ENCODE peak calls at places on chromosomes 12 and 14, in seven cellular contexts. One of them, this sample, is unnamed.
A peak's percentile ranks its signal among the peaks of the same experiment; 100 is the strongest.

GRCh38 chr14:81594012-81594411 is 60.4 kb upstream of the SEL1L start:
- DNase-seq in endothelial cell of umbilical vein: no peak
- DNase-seq in A549: no peak
- DNase-seq in HCT116: no peak
- DNase-seq in fibroblast of pulmonary artery: no peak
- DNase-seq in upper lobe of right lung: no peak
- DNase-seq in thoracic aorta: peak; percentile 13
- DNase-seq in this sample: no peak

GRCh38 chr14:48275301-48275700 is 599.9 kb upstream of the MDGA2 start:
- DNase-seq in endothelial cell of umbilical vein: no peak
- DNase-seq in A549: no peak
- DNase-seq in HCT116: no peak
- DNase-seq in fibroblast of pulmonary artery: no peak
- DNase-seq in upper lobe of right lung: no peak
- DNase-seq in thoracic aorta: no peak
- DNase-seq in this sample: no peak

GRCh38 chr14:74572829-74573360 is 39.1 kb downstream of the LTBP2 start:
- DNase-seq in endothelial cell of umbilical vein: peak; percentile 43
- DNase-seq in A549: no peak
- DNase-seq in HCT116: no peak
- DNase-seq in fibroblast of pulmonary artery: no peak
- DNase-seq in upper lobe of right lung: no peak
- DNase-seq in thoracic aorta: no peak
- DNase-seq in this sample: no peak

GRCh38 chr12:29024117-29024516 is 125.0 kb upstream of the FAR2 start:
- DNase-seq in endothelial cell of umbilical vein: no peak
- DNase-seq in A549: peak; percentile 3
- DNase-seq in HCT116: no peak
- DNase-seq in fibroblast of pulmonary artery: no peak
- DNase-seq in upper lobe of right lung: no peak
- DNase-seq in thoracic aorta: no peak
- DNase-seq in this sample: peak; percentile 14

GRCh38 chr14:94051115-94051514 is 25.0 kb downstream of the OTUB2 start:
- DNase-seq in endothelial cell of umbilical vein: peak; percentile 40
- DNase-seq in A549: no peak
- DNase-seq in HCT116: no peak
- DNase-seq in fibroblast of pulmonary artery: peak; percentile 66
- DNase-seq in upper lobe of right lung: no peak
- DNase-seq in thoracic aorta: no peak
- DNase-seq in this sample: peak; percentile 69

GRCh38 chr14:70254476-70254961 is 65.8 kb upstream of the SLC8A3 start:
- DNase-seq in endothelial cell of umbilical vein: peak; percentile 30
- DNase-seq in A549: no peak
- DNase-seq in HCT116: no peak
- DNase-seq in fibroblast of pulmonary artery: peak; percentile 29
- DNase-seq in upper lobe of right lung: peak; percentile 78
- DNase-seq in thoracic aorta: no peak
- DNase-seq in this sample: peak; percentile 43

GRCh38 chr12:127770123-127770522 is 496.8 kb upstream of the TMEM132C start:
- DNase-seq in endothelial cell of umbilical vein: no peak
- DNase-seq in A549: no peak
- DNase-seq in HCT116: no peak
- DNase-seq in fibroblast of pulmonary artery: no peak
- DNase-seq in upper lobe of right lung: no peak
- DNase-seq in thoracic aorta: no peak
- DNase-seq in this sample: no peak

GRCh38 chr14:65360144-65360784 is 52.3 kb upstream of the FUT8 start:
- DNase-seq in endothelial cell of umbilical vein: no peak
- DNase-seq in A549: no peak
- DNase-seq in HCT116: no peak
- DNase-seq in fibroblast of pulmonary artery: no peak
- DNase-seq in upper lobe of right lung: no peak
- DNase-seq in thoracic aorta: no peak
- DNase-seq in this sample: no peak

GRCh38 chr12:67091204-67091603 is 178.0 kb upstream of the CAND1 start:
- DNase-seq in endothelial cell of umbilical vein: no peak
- DNase-seq in A549: no peak
- DNase-seq in HCT116: no peak
- DNase-seq in fibroblast of pulmonary artery: no peak
- DNase-seq in upper lobe of right lung: no peak
- DNase-seq in thoracic aorta: no peak
- DNase-seq in this sample: no peak

GRCh38 chr14:103499709-103500108 is 22.9 kb downstream of the CKB start:
- DNase-seq in endothelial cell of umbilical vein: no peak
- DNase-seq in A549: no peak
- DNase-seq in HCT116: no peak
- DNase-seq in fibroblast of pulmonary artery: no peak
- DNase-seq in upper lobe of right lung: no peak
- DNase-seq in thoracic aorta: no peak
- DNase-seq in this sample: no peak

GRCh38 chr14:60775296-60775695 is 40.7 kb downstream of the MNAT1 start:
- DNase-seq in endothelial cell of umbilical vein: peak; percentile 58
- DNase-seq in A549: no peak
- DNase-seq in HCT116: no peak
- DNase-seq in fibroblast of pulmonary artery: peak; percentile 61
- DNase-seq in upper lobe of right lung: no peak
- DNase-seq in thoracic aorta: no peak
- DNase-seq in this sample: peak; percentile 35

GRCh38 chr12:41361791-41362190 is 173.7 kb downstream of the PDZRN4 start:
- DNase-seq in endothelial cell of umbilical vein: no peak
- DNase-seq in A549: no peak
- DNase-seq in HCT116: no peak
- DNase-seq in fibroblast of pulmonary artery: no peak
- DNase-seq in upper lobe of right lung: no peak
- DNase-seq in thoracic aorta: no peak
- DNase-seq in this sample: no peak

GRCh38 chr12:128801879-128802391 is 21.8 kb downstream of the SLC15A4 start:
- DNase-seq in endothelial cell of umbilical vein: peak; percentile 56
- DNase-seq in A549: no peak
- DNase-seq in HCT116: no peak
- DNase-seq in fibroblast of pulmonary artery: peak; percentile 57
- DNase-seq in upper lobe of right lung: no peak
- DNase-seq in thoracic aorta: no peak
- DNase-seq in this sample: peak; percentile 43

GRCh38 chr12:49323524-49324097 is 556 bp downstream of the TROAP start:
- DNase-seq in endothelial cell of umbilical vein: no peak
- DNase-seq in A549: no peak
- DNase-seq in HCT116: no peak
- DNase-seq in fibroblast of pulmonary artery: no peak
- DNase-seq in upper lobe of right lung: no peak
- DNase-seq in thoracic aorta: no peak
- DNase-seq in this sample: no peak

GRCh38 chr14:26839481-26839880 is 241.6 kb upstream of the NOVA1 start:
- DNase-seq in endothelial cell of umbilical vein: no peak
- DNase-seq in A549: no peak
- DNase-seq in HCT116: no peak
- DNase-seq in fibroblast of pulmonary artery: peak; percentile 59
- DNase-seq in upper lobe of right lung: no peak
- DNase-seq in thoracic aorta: no peak
- DNase-seq in this sample: peak; percentile 51

GRCh38 chr12:3305904-3306619 is 184.9 kb upstream of the PRMT8 start:
- DNase-seq in endothelial cell of umbilical vein: no peak
- DNase-seq in A549: no peak
- DNase-seq in HCT116: no peak
- DNase-seq in fibroblast of pulmonary artery: no peak
- DNase-seq in upper lobe of right lung: no peak
- DNase-seq in thoracic aorta: no peak
- DNase-seq in this sample: no peak

GRCh38 chr14:76710093-76711010 is 50.9 kb upstream of the VASH1 start:
- DNase-seq in endothelial cell of umbilical vein: peak; percentile 63
- DNase-seq in A549: peak; percentile 44
- DNase-seq in HCT116: peak; percentile 24
- DNase-seq in fibroblast of pulmonary artery: peak; percentile 73
- DNase-seq in upper lobe of right lung: no peak
- DNase-seq in thoracic aorta: no peak
- DNase-seq in this sample: peak; percentile 69

GRCh38 chr12:47530050-47530449 is 175.8 kb downstream of the RPAP3 start:
- DNase-seq in endothelial cell of umbilical vein: no peak
- DNase-seq in A549: no peak
- DNase-seq in HCT116: no peak
- DNase-seq in fibroblast of pulmonary artery: no peak
- DNase-seq in upper lobe of right lung: no peak
- DNase-seq in thoracic aorta: no peak
- DNase-seq in this sample: no peak

GRCh38 chr12:96063046-96063445 is 27.7 kb upstream of the LTA4H start:
- DNase-seq in endothelial cell of umbilical vein: peak; percentile 41
- DNase-seq in A549: peak; percentile 26
- DNase-seq in HCT116: no peak
- DNase-seq in fibroblast of pulmonary artery: peak; percentile 66
- DNase-seq in upper lobe of right lung: no peak
- DNase-seq in thoracic aorta: no peak
- DNase-seq in this sample: peak; percentile 59

GRCh38 chr12:108525681-108526080 is 10.6 kb downstream of the FICD start:
- DNase-seq in endothelial cell of umbilical vein: no peak
- DNase-seq in A549: no peak
- DNase-seq in HCT116: no peak
- DNase-seq in fibroblast of pulmonary artery: no peak
- DNase-seq in upper lobe of right lung: no peak
- DNase-seq in thoracic aorta: no peak
- DNase-seq in this sample: peak; percentile 64

GRCh38 chr12:132524405-132524804 is 34.5 kb downstream of the FBRSL1 start:
- DNase-seq in endothelial cell of umbilical vein: no peak
- DNase-seq in A549: peak; percentile 97
- DNase-seq in HCT116: no peak
- DNase-seq in fibroblast of pulmonary artery: no peak
- DNase-seq in upper lobe of right lung: no peak
- DNase-seq in thoracic aorta: no peak
- DNase-seq in this sample: peak; percentile 24

DNA sequence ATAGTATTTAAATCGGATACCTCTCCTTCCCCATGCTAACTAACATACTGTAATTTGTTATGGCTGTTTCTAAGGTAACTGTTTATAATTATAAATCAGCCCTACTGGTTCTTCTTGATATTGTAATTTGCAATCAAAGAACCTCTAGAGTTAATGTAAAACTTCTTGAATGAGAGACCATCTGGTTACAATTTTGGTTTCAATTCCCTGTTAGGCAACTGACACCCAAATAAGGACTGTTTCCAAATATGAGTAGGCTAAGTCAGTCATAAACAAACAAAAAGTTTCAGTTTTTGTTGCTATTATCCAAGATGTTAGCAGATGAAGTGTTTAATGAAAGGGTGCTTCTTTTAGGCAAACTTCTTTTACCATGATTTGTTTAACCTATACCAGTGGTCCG is 120.2 kb upstream of the DNM1L start:
- DNase-seq in endothelial cell of umbilical vein: no peak
- DNase-seq in A549: no peak
- DNase-seq in HCT116: no peak
- DNase-seq in fibroblast of pulmonary artery: peak; percentile 47
- DNase-seq in upper lobe of right lung: no peak
- DNase-seq in thoracic aorta: no peak
- DNase-seq in this sample: peak; percentile 62
- H3K4me3 ChIP-seq in endothelial cell of umbilical vein: no peak overlapping the region
- H3K4me3 ChIP-seq in A549: no peak overlapping the region
- H3K4me3 ChIP-seq in HCT116: no peak overlapping the region
- H3K4me3 ChIP-seq in fibroblast of pulmonary artery: no peak overlapping the region
- H3K4me3 ChIP-seq in upper lobe of right lung: peak overlapping the region; percentile 13
- H3K4me3 ChIP-seq in thoracic aorta: peak overlapping the region; percentile 20
- H3K4me3 ChIP-seq in this sample: peak overlapping the region; percentile 9

DNA sequence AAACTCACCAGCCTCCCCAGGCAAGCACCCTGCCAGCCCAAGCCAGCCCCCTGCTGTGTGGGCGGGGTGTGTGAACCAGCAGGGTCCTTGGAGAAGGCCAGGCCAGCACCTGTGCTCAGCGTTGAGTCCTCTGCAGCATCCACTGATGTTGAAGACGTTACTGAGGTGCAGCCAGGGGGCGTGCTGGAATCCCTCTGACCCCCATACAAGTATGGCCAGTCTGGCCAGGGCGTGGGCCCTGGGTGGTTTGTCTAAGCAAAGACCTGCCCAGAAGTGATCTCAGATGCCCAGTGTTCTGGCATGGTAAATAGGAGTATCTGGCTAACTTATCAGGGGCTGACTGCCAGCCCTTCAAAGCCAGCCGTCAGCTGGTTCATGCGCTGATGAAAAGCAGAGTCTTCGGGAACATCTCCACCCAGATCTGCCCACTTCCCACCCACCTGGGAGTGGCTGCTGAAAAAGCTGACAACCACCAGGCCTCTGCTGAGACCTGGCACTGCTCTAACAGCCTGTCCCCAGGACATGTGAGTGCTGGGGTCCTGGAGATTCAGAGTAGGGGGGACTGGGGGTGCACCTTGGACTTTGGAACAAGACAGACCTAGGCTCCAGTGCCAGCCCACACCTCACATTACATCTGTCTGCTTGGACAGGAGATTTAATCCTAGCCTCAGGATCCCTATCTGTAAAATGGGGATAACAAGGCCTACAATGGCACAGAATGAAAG is 41.1 kb downstream of the ACTN1 start:
- DNase-seq in endothelial cell of umbilical vein: peak; percentile 72
- DNase-seq in A549: no peak
- DNase-seq in HCT116: no peak
- DNase-seq in fibroblast of pulmonary artery: no peak
- DNase-seq in upper lobe of right lung: no peak
- DNase-seq in thoracic aorta: no peak
- DNase-seq in this sample: peak; percentile 62
- TF ChIP-seq CTCF in endothelial cell of umbilical vein: peak; percentile 47
- TF ChIP-seq CTCF in A549: peak; percentile 65
- TF ChIP-seq CTCF in HCT116: peak; percentile 15
- TF ChIP-seq CTCF in fibroblast of pulmonary artery: peak; percentile 29
- TF ChIP-seq CTCF in upper lobe of right lung: peak; percentile 20
- TF ChIP-seq CTCF in thoracic aorta: no peak
- TF ChIP-seq CTCF in this sample: peak; percentile 36

GRCh38 chr12:46386360-46386867 is 13.8 kb upstream of the SLC38A2 start:
- DNase-seq in endothelial cell of umbilical vein: peak; percentile 77
- DNase-seq in A549: no peak
- DNase-seq in HCT116: no peak
- DNase-seq in fibroblast of pulmonary artery: peak; percentile 97
- DNase-seq in upper lobe of right lung: no peak
- DNase-seq in thoracic aorta: no peak
- DNase-seq in this sample: peak; percentile 95
- H3K4me3 ChIP-seq in endothelial cell of umbilical vein: no peak overlapping the region
- H3K4me3 ChIP-seq in A549: peak overlapping the region; percentile 10
- H3K4me3 ChIP-seq in HCT116: no peak overlapping the region
- H3K4me3 ChIP-seq in fibroblast of pulmonary artery: peak overlapping the region; percentile 28
- H3K4me3 ChIP-seq in upper lobe of right lung: peak overlapping the region; percentile 17
- H3K4me3 ChIP-seq in thoracic aorta: peak overlapping the region; percentile 61
- H3K4me3 ChIP-seq in this sample: no peak overlapping the region

DNA sequence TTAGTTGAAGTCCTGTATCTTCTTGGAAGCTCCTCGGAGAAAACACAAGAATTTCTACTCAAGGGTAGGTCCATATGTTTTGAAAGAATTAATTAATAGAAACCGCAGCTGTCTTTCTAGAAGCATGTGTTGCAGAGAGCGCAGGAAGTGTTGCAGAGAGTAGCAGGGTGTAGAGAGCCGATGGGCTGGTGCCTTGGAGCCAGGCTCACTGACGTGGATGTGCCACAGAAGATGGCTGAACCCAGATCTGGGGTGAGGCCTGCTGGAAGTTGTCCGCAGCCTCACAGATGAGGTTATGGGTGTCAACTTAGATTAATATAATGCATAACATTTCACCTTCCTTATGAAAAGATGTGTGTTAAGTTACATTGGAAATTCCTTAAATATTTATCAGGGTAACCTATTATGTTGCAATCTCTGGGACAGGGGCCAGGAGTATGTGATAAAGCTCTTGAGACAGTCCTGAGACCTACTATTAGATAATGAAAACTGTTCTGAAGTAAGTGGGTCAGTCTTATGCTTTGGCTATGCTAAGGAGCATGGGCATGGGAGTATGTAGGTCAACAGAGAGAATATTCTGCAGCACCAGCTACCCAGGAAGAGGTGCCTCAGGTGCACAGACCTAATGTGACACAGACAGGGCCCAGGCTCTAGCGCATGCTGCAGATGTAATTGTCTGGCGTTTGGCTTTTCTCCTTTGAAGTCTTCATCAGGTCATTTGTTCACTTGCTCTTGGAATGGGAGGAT is 973.3 kb downstream of the BCL11B start:
- DNase-seq in endothelial cell of umbilical vein: no peak
- DNase-seq in A549: no peak
- DNase-seq in HCT116: no peak
- DNase-seq in fibroblast of pulmonary artery: no peak
- DNase-seq in upper lobe of right lung: no peak
- DNase-seq in thoracic aorta: no peak
- DNase-seq in this sample: no peak
- TF ChIP-seq CTCF in endothelial cell of umbilical vein: no peak
- TF ChIP-seq CTCF in A549: no peak
- TF ChIP-seq CTCF in HCT116: no peak
- TF ChIP-seq CTCF in fibroblast of pulmonary artery: no peak
- TF ChIP-seq CTCF in upper lobe of right lung: no peak
- TF ChIP-seq CTCF in thoracic aorta: no peak
- TF ChIP-seq CTCF in this sample: no peak

This sample was measured in cardiac fibroblast.